ENCODE peak calls at places on chromosomes 3 and 15, in seven cellular contexts. K is fibroblast of mammary gland, F is AG20443, Q is HEK293T, V is cardiac septum, M is fibroblast of the aortic adventitia, N is amygdala. X is an unnamed sample.

GRCh38 chr3:195612075-195612800 is 28.5 kb upstream of the APOD start:
- DNase-seq in K (no peak), F (peak), Q (no peak), V (peak), M (no peak), N (no peak), X (peak)

GRCh38 chr3:47601310-47601709 is 22.6 kb upstream of the CSPG5 start:
- DNase-seq in K (no peak), F (no peak), Q (no peak), V (no peak), M (no peak), N (no peak), X (no peak)

GRCh38 chr3:182606905-182607504 is 186.3 kb upstream of the ATP11B start:
- DNase-seq in K (no peak), F (no peak), Q (no peak), V (no peak), M (no peak), N (no peak), X (no peak)

GRCh38 chr15:74207652-74208440 is 5.3 kb upstream of the STRA6 start:
- DNase-seq in K (no peak), F (no peak), Q (no peak), V (no peak), M (no peak), N (no peak), X (no peak)

GRCh38 chr3:142828703-142829304 is 60.1 kb downstream of the PCOLCE2 start:
- DNase-seq in K (peak), F (peak), Q (peak), V (peak), M (peak), N (peak), X (no peak)

GRCh38 chr3:13705051-13705450 is 156.1 kb downstream of the FBLN2 start:
- DNase-seq in K (no peak), F (no peak), Q (no peak), V (peak), M (no peak), N (no peak), X (peak)

GRCh38 chr3:185552358-185552877 is at the start of gene LIPH:
- DNase-seq in K (peak), F (peak), Q (peak), V (peak), M (peak), N (no peak), X (no peak)

GRCh38 chr3:135166266-135166825 is 371.3 kb downstream of the EPHB1 start:
- DNase-seq in K (no peak), F (no peak), Q (no peak), V (no peak), M (no peak), N (no peak), X (no peak)

GRCh38 chr15:35000511-35000910 is 12.4 kb upstream of the ZNF770 start:
- DNase-seq in K (peak), F (peak), Q (no peak), V (peak), M (peak), N (no peak), X (peak)

GRCh38 chr15:29039466-29040366 is 153.9 kb downstream of the APBA2 start:
- DNase-seq in K (no peak), F (no peak), Q (no peak), V (no peak), M (no peak), N (no peak), X (no peak)

GRCh38 chr3:170740726-170741591 is 129.0 kb downstream of the RPL22L1 start:
- DNase-seq in K (peak), F (peak), Q (no peak), V (no peak), M (peak), N (peak), X (peak)

GRCh38 chr3:72044231-72044935 is 259.4 kb upstream of the PROK2 start:
- DNase-seq in K (peak), F (peak), Q (no peak), V (no peak), M (no peak), N (no peak), X (no peak)

GRCh38 chr15:38516636-38517035 is 48.0 kb downstream of the RASGRP1 start:
- DNase-seq in K (no peak), F (no peak), Q (no peak), V (no peak), M (no peak), N (no peak), X (no peak)

GRCh38 chr15:61857169-61857829 is 202.9 kb downstream of the VPS13C start:
- DNase-seq in K (no peak), F (no peak), Q (no peak), V (no peak), M (no peak), N (no peak), X (no peak)

GRCh38 chr3:78809941-78810340 is 957.9 kb downstream of the ROBO1 start:
- DNase-seq in K (peak), F (no peak), Q (no peak), V (no peak), M (peak), N (no peak), X (no peak)

GRCh38 chr15:100111103-100112060 is 230.4 kb downstream of the ADAMTS17 start:
- DNase-seq in K (peak), F (peak), Q (no peak), V (peak), M (peak), N (no peak), X (peak)

GRCh38 chr3:196513697-196514349 is 1.3 kb downstream of the SMCO1 start:
- DNase-seq in K (peak), F (peak), Q (no peak), V (no peak), M (peak), N (no peak), X (no peak)

GRCh38 chr15:93362821-93363220 is 273.8 kb upstream of the RGMA start:
- DNase-seq in K (no peak), F (no peak), Q (peak), V (no peak), M (no peak), N (no peak), X (no peak)

GRCh38 chr3:15923640-15924405 is 126.0 kb upstream of the ANKRD28 start:
- DNase-seq in K (peak), F (no peak), Q (no peak), V (no peak), M (no peak), N (no peak), X (no peak)

GRCh38 chr3:67678665-67679064 is 24.3 kb upstream of the SUCLG2 start:
- DNase-seq in K (no peak), F (no peak), Q (no peak), V (no peak), M (no peak), N (no peak), X (no peak)

GRCh38 chr3:164852866-164853265 is 225.4 kb downstream of the SI start:
- DNase-seq in K (no peak), F (no peak), Q (no peak), V (no peak), M (no peak), N (no peak), X (no peak)